ENCODE peak calls at places on chromosomes 11 and 22, in ten cellular contexts. One of them, this sample, is unnamed.

GRCh38 chr22:33896801-33897620 is 23.3 kb downstream of the LARGE1 start:
- DNase-seq in fibroblast of lung: peak; percentile 16
- DNase-seq in PC-3: no peak
- DNase-seq in cardiac fibroblast: peak; percentile 45
- DNase-seq in AG04449: no peak
- DNase-seq in GM12878: no peak
- DNase-seq in body of pancreas: no peak
- DNase-seq in Caco-2: no peak
- DNase-seq in endodermal cell: peak; percentile 76
- DNase-seq in transverse colon: no peak
- DNase-seq in this sample: peak; percentile 83

GRCh38 chr11:8612522-8612921 is 18.5 kb upstream of the STK33 start:
- DNase-seq in Caco-2: no peak
- DNase-seq in AG04449: no peak
- DNase-seq in body of pancreas: no peak
- DNase-seq in fibroblast of lung: no peak
- DNase-seq in transverse colon: no peak
- DNase-seq in cardiac fibroblast: no peak
- DNase-seq in GM12878: no peak
- DNase-seq in endodermal cell: peak; percentile 43
- DNase-seq in PC-3: no peak
- DNase-seq in this sample: no peak

GRCh38 chr11:79329561-79329960 is 111.3 kb downstream of the TENM4 start:
- DNase-seq in fibroblast of lung: no peak
- DNase-seq in body of pancreas: no peak
- DNase-seq in AG04449: no peak
- DNase-seq in endodermal cell: no peak
- DNase-seq in GM12878: no peak
- DNase-seq in transverse colon: no peak
- DNase-seq in cardiac fibroblast: no peak
- DNase-seq in Caco-2: no peak
- DNase-seq in PC-3: no peak
- DNase-seq in this sample: no peak

GRCh38 chr22:29842172-29842571 is 4.1 kb upstream of the ASCC2 start:
- DNase-seq in AG04449: no peak
- DNase-seq in PC-3: peak; percentile 19
- DNase-seq in GM12878: no peak
- DNase-seq in transverse colon: no peak
- DNase-seq in Caco-2: no peak
- DNase-seq in fibroblast of lung: no peak
- DNase-seq in cardiac fibroblast: no peak
- DNase-seq in body of pancreas: no peak
- DNase-seq in endodermal cell: no peak
- DNase-seq in this sample: no peak

GRCh38 chr11:86728562-86728961 is 56.1 kb upstream of the ME3 start:
- DNase-seq in fibroblast of lung: no peak
- DNase-seq in endodermal cell: no peak
- DNase-seq in AG04449: no peak
- DNase-seq in PC-3: no peak
- DNase-seq in body of pancreas: no peak
- DNase-seq in cardiac fibroblast: no peak
- DNase-seq in transverse colon: no peak
- DNase-seq in GM12878: no peak
- DNase-seq in Caco-2: no peak
- DNase-seq in this sample: no peak

GRCh38 chr22:20982563-20982882 is 426 bp downstream of the LZTR1 start:
- DNase-seq in Caco-2: no peak
- DNase-seq in body of pancreas: no peak
- DNase-seq in endodermal cell: no peak
- DNase-seq in transverse colon: no peak
- DNase-seq in cardiac fibroblast: no peak
- DNase-seq in fibroblast of lung: no peak
- DNase-seq in AG04449: no peak
- DNase-seq in GM12878: no peak
- DNase-seq in PC-3: no peak
- DNase-seq in this sample: no peak

GRCh38 chr11:36628765-36629199 is 30.7 kb upstream of the RAG2 start:
- DNase-seq in transverse colon: no peak
- DNase-seq in cardiac fibroblast: no peak
- DNase-seq in PC-3: no peak
- DNase-seq in endodermal cell: no peak
- DNase-seq in Caco-2: no peak
- DNase-seq in body of pancreas: peak; percentile 26
- DNase-seq in AG04449: no peak
- DNase-seq in GM12878: no peak
- DNase-seq in fibroblast of lung: no peak
- DNase-seq in this sample: no peak

GRCh38 chr11:106969660-106970059 is 48.6 kb downstream of the GUCY1A2 start:
- DNase-seq in fibroblast of lung: no peak
- DNase-seq in AG04449: no peak
- DNase-seq in Caco-2: no peak
- DNase-seq in PC-3: no peak
- DNase-seq in transverse colon: no peak
- DNase-seq in endodermal cell: no peak
- DNase-seq in GM12878: no peak
- DNase-seq in cardiac fibroblast: no peak
- DNase-seq in body of pancreas: no peak
- DNase-seq in this sample: no peak

DNA sequence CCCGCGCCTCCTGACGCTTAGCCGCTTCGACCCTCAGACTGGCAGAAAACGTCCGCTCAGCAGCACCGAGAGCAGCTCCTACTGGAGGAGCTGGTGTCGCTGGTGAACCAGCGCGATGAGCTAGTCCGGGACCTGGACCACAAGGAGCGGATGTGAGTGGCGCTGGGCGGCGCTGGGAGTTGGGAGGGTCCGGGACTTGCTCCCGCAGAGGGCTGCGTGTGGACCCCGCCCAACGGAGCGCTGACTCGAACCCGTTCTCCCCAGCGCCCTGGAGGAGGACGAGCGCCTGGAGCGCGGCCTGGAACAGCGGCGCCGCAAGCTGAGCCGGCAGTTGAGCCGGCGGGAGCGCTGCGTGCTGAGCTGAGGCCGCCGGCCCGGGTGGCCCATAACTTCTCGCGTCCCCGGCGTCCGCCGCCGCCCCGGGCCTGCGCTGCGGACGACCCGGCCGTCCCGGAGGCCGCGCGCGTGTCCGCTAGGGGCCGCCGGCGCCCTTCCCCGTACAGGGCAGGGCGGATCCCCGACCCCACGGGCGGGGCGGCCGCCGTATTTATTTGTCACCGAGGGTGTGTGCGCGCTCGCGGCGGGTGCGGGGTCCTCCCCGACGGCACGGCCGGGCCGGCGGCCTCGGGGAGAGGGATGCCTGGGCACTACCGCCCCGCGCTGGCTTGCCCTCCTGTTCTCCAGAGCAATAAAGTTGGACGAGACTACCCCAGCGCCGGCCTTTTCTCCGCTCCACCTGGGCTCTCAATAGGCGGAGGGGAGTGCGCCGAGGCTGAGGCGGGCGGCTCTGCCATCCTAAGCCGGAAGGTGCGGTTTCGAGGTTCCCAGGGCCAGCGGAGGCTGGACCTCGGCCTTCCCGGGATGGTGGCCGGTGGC is 3.4 kb downstream of the KCNK7 start:
- DNase-seq in Caco-2: peak; percentile 68
- DNase-seq in AG04449: no peak
- DNase-seq in cardiac fibroblast: no peak
- DNase-seq in body of pancreas: peak; percentile 50
- DNase-seq in PC-3: no peak
- DNase-seq in endodermal cell: peak; percentile 94
- DNase-seq in fibroblast of lung: peak; percentile 84
- DNase-seq in transverse colon: peak; percentile 60
- DNase-seq in GM12878: no peak
- DNase-seq in this sample: no peak
- H3K4me3 ChIP-seq in Caco-2: peak overlapping the region; percentile 38
- H3K4me3 ChIP-seq in AG04449: no peak overlapping the region
- H3K4me3 ChIP-seq in cardiac fibroblast: no peak overlapping the region
- H3K4me3 ChIP-seq in body of pancreas: no peak overlapping the region
- H3K4me3 ChIP-seq in PC-3: no peak overlapping the region
- H3K4me3 ChIP-seq in endodermal cell: peak overlapping the region; percentile 72
- H3K4me3 ChIP-seq in fibroblast of lung: no peak overlapping the region
- H3K4me3 ChIP-seq in transverse colon: peak overlapping the region; percentile 6
- H3K4me3 ChIP-seq in GM12878: no peak overlapping the region
- H3K4me3 ChIP-seq in this sample: no peak overlapping the region

DNA sequence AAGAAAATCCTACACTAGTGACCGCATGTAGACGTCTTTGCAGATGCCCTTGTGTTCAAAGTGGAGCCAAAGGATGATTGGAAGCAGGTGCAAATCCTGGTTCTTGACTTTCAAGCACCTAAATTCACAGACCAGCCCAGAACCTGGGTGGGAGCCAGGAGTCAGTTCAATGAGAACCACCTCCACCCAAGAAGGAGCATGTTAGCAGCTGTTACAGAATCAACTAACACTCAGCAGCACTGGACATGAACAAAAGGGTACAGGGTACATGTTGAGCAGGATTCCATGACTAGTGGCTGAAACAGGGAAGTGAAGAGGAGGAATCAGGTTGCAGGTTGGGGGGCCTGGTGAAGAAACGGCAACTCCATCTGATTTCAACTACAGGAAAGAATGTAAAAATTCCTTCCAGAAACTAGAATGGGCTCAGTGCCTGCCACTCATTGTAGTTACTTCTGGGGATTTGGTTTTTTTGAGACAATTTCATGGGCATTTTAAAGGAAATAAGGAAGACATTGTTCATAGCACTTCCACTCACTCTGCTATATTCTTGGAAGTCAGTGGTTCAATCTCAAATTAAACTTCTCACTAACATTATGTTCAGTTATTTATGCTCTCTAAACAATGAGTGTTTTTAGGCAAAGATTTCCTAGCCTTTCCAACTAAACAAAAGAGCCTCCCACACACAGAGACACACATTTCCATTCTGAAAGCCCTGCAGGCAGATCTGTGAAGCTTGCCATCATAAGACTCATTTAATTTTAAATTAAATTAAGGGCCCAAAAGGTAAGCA is 173.3 kb downstream of the CADM1 start:
- DNase-seq in Caco-2: no peak
- DNase-seq in AG04449: no peak
- DNase-seq in fibroblast of lung: no peak
- DNase-seq in GM12878: no peak
- DNase-seq in transverse colon: no peak
- DNase-seq in endodermal cell: no peak
- DNase-seq in PC-3: no peak
- DNase-seq in body of pancreas: no peak
- DNase-seq in cardiac fibroblast: no peak
- DNase-seq in this sample: no peak
- TF ChIP-seq CTCF in Caco-2: no peak
- TF ChIP-seq CTCF in AG04449: no peak
- TF ChIP-seq CTCF in fibroblast of lung: no peak
- TF ChIP-seq CTCF in GM12878: no peak
- TF ChIP-seq CTCF in transverse colon: no peak
- TF ChIP-seq CTCF in endodermal cell: peak; percentile 16
- TF ChIP-seq CTCF in PC-3: no peak
- TF ChIP-seq CTCF in body of pancreas: no peak
- TF ChIP-seq CTCF in cardiac fibroblast: no peak
- TF ChIP-seq CTCF in this sample: no peak

GRCh38 chr11:134033276-134033675 is 35.6 kb upstream of the JAM3 start:
- DNase-seq in body of pancreas: no peak
- DNase-seq in AG04449: no peak
- DNase-seq in PC-3: no peak
- DNase-seq in endodermal cell: no peak
- DNase-seq in fibroblast of lung: no peak
- DNase-seq in transverse colon: no peak
- DNase-seq in GM12878: no peak
- DNase-seq in Caco-2: no peak
- DNase-seq in cardiac fibroblast: no peak
- DNase-seq in this sample: no peak

GRCh38 chr11:134033696-134034491 is 35.0 kb upstream of the JAM3 start:
- DNase-seq in transverse colon: peak; percentile 69
- DNase-seq in AG04449: peak; percentile 38
- DNase-seq in GM12878: no peak
- DNase-seq in fibroblast of lung: peak; percentile 89
- DNase-seq in PC-3: peak; percentile 62
- DNase-seq in body of pancreas: peak; percentile 91
- DNase-seq in endodermal cell: peak; percentile 96
- DNase-seq in cardiac fibroblast: peak; percentile 78
- DNase-seq in Caco-2: peak; percentile 61
- DNase-seq in this sample: peak; percentile 19

GRCh38 chr11:134032501-134033091 is 36.3 kb upstream of the JAM3 start:
- DNase-seq in AG04449: no peak
- DNase-seq in body of pancreas: no peak
- DNase-seq in fibroblast of lung: peak; percentile 20
- DNase-seq in Caco-2: no peak
- DNase-seq in transverse colon: no peak
- DNase-seq in GM12878: no peak
- DNase-seq in PC-3: no peak
- DNase-seq in endodermal cell: peak; percentile 63
- DNase-seq in cardiac fibroblast: no peak
- DNase-seq in this sample: no peak

GRCh38 chr11:134036484-134037092 is 32.3 kb upstream of the JAM3 start:
- DNase-seq in fibroblast of lung: no peak
- DNase-seq in GM12878: no peak
- DNase-seq in Caco-2: no peak
- DNase-seq in cardiac fibroblast: no peak
- DNase-seq in transverse colon: no peak
- DNase-seq in AG04449: no peak
- DNase-seq in endodermal cell: peak; percentile 84
- DNase-seq in PC-3: no peak
- DNase-seq in body of pancreas: peak; percentile 37
- DNase-seq in this sample: no peak

GRCh38 chr11:134034496-134035381 is 34.1 kb upstream of the JAM3 start:
- DNase-seq in endodermal cell: no peak
- DNase-seq in GM12878: no peak
- DNase-seq in body of pancreas: peak; percentile 84
- DNase-seq in Caco-2: no peak
- DNase-seq in PC-3: peak; percentile 17
- DNase-seq in cardiac fibroblast: no peak
- DNase-seq in fibroblast of lung: peak; percentile 22
- DNase-seq in AG04449: no peak
- DNase-seq in transverse colon: no peak
- DNase-seq in this sample: no peak
- H3K4me3 ChIP-seq in endodermal cell: no peak overlapping the region
- H3K4me3 ChIP-seq in GM12878: no peak overlapping the region
- H3K4me3 ChIP-seq in body of pancreas: no peak overlapping the region
- H3K4me3 ChIP-seq in Caco-2: no peak overlapping the region
- H3K4me3 ChIP-seq in PC-3: no peak overlapping the region
- H3K4me3 ChIP-seq in cardiac fibroblast: no peak overlapping the region
- H3K4me3 ChIP-seq in fibroblast of lung: no peak overlapping the region
- H3K4me3 ChIP-seq in AG04449: no peak overlapping the region
- H3K4me3 ChIP-seq in transverse colon: no peak overlapping the region
- H3K4me3 ChIP-seq in this sample: no peak overlapping the region

GRCh38 chr11:11311169-11311568 is 41.9 kb downstream of the CSNK2A3 start:
- DNase-seq in body of pancreas: no peak
- DNase-seq in AG04449: no peak
- DNase-seq in PC-3: no peak
- DNase-seq in fibroblast of lung: no peak
- DNase-seq in GM12878: peak; percentile 9
- DNase-seq in transverse colon: no peak
- DNase-seq in cardiac fibroblast: no peak
- DNase-seq in endodermal cell: no peak
- DNase-seq in Caco-2: no peak
- DNase-seq in this sample: peak; percentile 41

GRCh38 chr11:11313902-11314692 is 39.0 kb downstream of the CSNK2A3 start:
- DNase-seq in cardiac fibroblast: no peak
- DNase-seq in Caco-2: no peak
- DNase-seq in endodermal cell: no peak
- DNase-seq in PC-3: no peak
- DNase-seq in fibroblast of lung: no peak
- DNase-seq in transverse colon: no peak
- DNase-seq in AG04449: no peak
- DNase-seq in GM12878: no peak
- DNase-seq in body of pancreas: peak; percentile 21
- DNase-seq in this sample: no peak

GRCh38 chr11:11309906-11310305 is 43.1 kb downstream of the CSNK2A3 start:
- DNase-seq in Caco-2: no peak
- DNase-seq in transverse colon: no peak
- DNase-seq in body of pancreas: no peak
- DNase-seq in cardiac fibroblast: no peak
- DNase-seq in AG04449: no peak
- DNase-seq in GM12878: no peak
- DNase-seq in PC-3: no peak
- DNase-seq in endodermal cell: no peak
- DNase-seq in fibroblast of lung: no peak
- DNase-seq in this sample: no peak

GRCh38 chr11:11313426-11313825 is 39.6 kb downstream of the CSNK2A3 start:
- DNase-seq in fibroblast of lung: peak; percentile 36
- DNase-seq in body of pancreas: no peak
- DNase-seq in Caco-2: peak; percentile 51
- DNase-seq in AG04449: no peak
- DNase-seq in PC-3: peak; percentile 73
- DNase-seq in GM12878: no peak
- DNase-seq in endodermal cell: no peak
- DNase-seq in cardiac fibroblast: peak; percentile 57
- DNase-seq in transverse colon: no peak
- DNase-seq in this sample: no peak

DNA sequence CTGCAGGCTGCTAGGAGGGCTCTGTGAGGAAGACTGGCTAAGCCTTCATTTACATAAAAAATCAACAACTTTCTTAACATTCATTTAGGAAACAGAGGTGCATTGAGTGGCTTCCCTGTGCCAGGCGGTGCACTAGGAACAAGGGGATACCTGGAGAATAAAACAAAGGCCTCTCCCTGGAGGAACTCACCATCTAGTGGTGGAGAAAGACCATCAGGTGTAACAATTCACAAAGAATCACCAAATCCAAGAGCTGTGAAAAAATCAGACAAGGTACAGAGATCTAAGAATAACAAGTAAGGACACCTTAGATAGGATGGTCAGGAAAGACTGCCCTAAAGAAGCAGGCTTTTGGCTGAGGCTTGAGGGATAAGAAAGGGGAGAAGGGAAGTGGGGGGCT is 40.3 kb downstream of the CSNK2A3 start:
- DNase-seq in endodermal cell: no peak
- DNase-seq in body of pancreas: no peak
- DNase-seq in transverse colon: no peak
- DNase-seq in fibroblast of lung: no peak
- DNase-seq in GM12878: no peak
- DNase-seq in cardiac fibroblast: no peak
- DNase-seq in Caco-2: no peak
- DNase-seq in AG04449: no peak
- DNase-seq in PC-3: no peak
- DNase-seq in this sample: no peak
- TF ChIP-seq CTCF in endodermal cell: peak; percentile 59
- TF ChIP-seq CTCF in body of pancreas: no peak
- TF ChIP-seq CTCF in transverse colon: no peak
- TF ChIP-seq CTCF in fibroblast of lung: no peak
- TF ChIP-seq CTCF in GM12878: no peak
- TF ChIP-seq CTCF in cardiac fibroblast: no peak
- TF ChIP-seq CTCF in Caco-2: no peak
- TF ChIP-seq CTCF in AG04449: no peak
- TF ChIP-seq CTCF in PC-3: no peak
- TF ChIP-seq CTCF in this sample: no peak